ENCODE peak calls at places on chromosomes 12 and 14, in nine cellular contexts. R is hippocampal formation, B is activated T-cell treated with anti-CD3 and anti-CD28 coated beads for 24 hours, C is GM23248, H is adipocyte, W is RPMI7951, D is endothelial cell, N is ELR, Y is germinal center. K is an unnamed sample.

GRCh38 chr12:93451423-93452158 is 9.8 kb upstream of the UBE2N start:
- DNase-seq in C (no peak), D (no peak), B (no peak), H (no peak), N (no peak), W (no peak), R (no peak), Y (no peak), K (no peak)

GRCh38 chr12:104438134-104438533 is 18.6 kb upstream of the CHST11 start:
- DNase-seq in C (no peak), W (no peak), R (no peak), H (no peak), N (no peak), Y (no peak), D (no peak), B (no peak), K (no peak)

GRCh38 chr12:45503887-45504286 is 225.6 kb upstream of the ARID2 start:
- DNase-seq in W (peak; percentile 6), Y (no peak), H (no peak), N (peak; percentile 10), R (no peak), C (peak; percentile 19), D (no peak), B (no peak), K (no peak)

GRCh38 chr12:129911437-129912049 is 7.7 kb upstream of the TMEM132D start:
- DNase-seq in C (peak; percentile 51), D (no peak), N (peak; percentile 3), W (peak; percentile 50), B (peak; percentile 7), R (peak; percentile 77), H (peak; percentile 83), Y (peak; percentile 29), K (peak; percentile 61)

GRCh38 chr14:72714871-72715214 is 179.1 kb downstream of the DPF3 start:
- DNase-seq in N (no peak), C (no peak), Y (no peak), B (no peak), R (no peak), D (no peak), H (no peak), W (no peak), K (no peak)

GRCh38 chr12:15001733-15002471 is 29.1 kb downstream of the PDE6H start:
- DNase-seq in C (peak; percentile 38), Y (no peak), H (peak; percentile 9), W (peak; percentile 8), N (no peak), R (peak; percentile 18), B (no peak), D (peak; percentile 13), K (peak; percentile 67)

GRCh38 chr12:113649256-113649830 is 177.7 kb upstream of the LHX5 start:
- DNase-seq in H (no peak), B (no peak), Y (no peak), N (no peak), D (no peak), R (no peak), C (no peak), W (no peak), K (no peak)

GRCh38 chr14:92475451-92476187 is 38.0 kb upstream of the RIN3 start:
- DNase-seq in Y (no peak), B (no peak), H (peak; percentile 89), C (peak; percentile 43), D (no peak), N (no peak), R (no peak), W (peak; percentile 48), K (no peak)

GRCh38 chr14:32939254-32940065 is 781 bp downstream of the NPAS3 start:
- DNase-seq in Y (no peak), C (peak; percentile 86), D (peak; percentile 81), N (peak; percentile 48), B (no peak), W (peak; percentile 78), H (peak; percentile 87), R (peak; percentile 68), K (peak; percentile 87)

GRCh38 chr14:23984891-23985607 is 3.7 kb upstream of the DHRS4L2 start:
- DNase-seq in W (peak; percentile 82), Y (no peak), H (peak; percentile 89), N (peak; percentile 42), B (no peak), R (no peak), C (peak; percentile 93), D (no peak), K (no peak)

GRCh38 chr14:54659365-54659764 is 92.4 kb downstream of the SAMD4A start:
- DNase-seq in C (no peak), W (no peak), N (no peak), H (no peak), B (no peak), Y (no peak), R (no peak), D (no peak), K (no peak)

GRCh38 chr12:51941011-51941561 is 10.4 kb upstream of the ACVR1B start:
- DNase-seq in H (peak; percentile 60), Y (no peak), B (no peak), R (no peak), D (no peak), W (no peak), N (no peak), C (peak; percentile 54), K (no peak)

GRCh38 chr14:79840068-79840467 is 371.2 kb downstream of the DIO2 start:
- DNase-seq in N (no peak), D (no peak), B (no peak), C (no peak), H (no peak), W (no peak), Y (no peak), R (no peak), K (no peak)

GRCh38 chr14:102929349-102930137 is 7.1 kb downstream of the AMN start:
- DNase-seq in R (no peak), W (no peak), N (no peak), D (no peak), H (no peak), C (peak; percentile 39), Y (no peak), B (no peak), K (no peak)

GRCh38 chr12:113559466-113559865 is 87.8 kb upstream of the LHX5 start:
- DNase-seq in B (no peak), R (no peak), H (no peak), C (no peak), W (no peak), N (no peak), Y (no peak), D (no peak), K (no peak)

GRCh38 chr12:41521872-41522379 is 333.8 kb downstream of the PDZRN4 start:
- DNase-seq in C (peak; percentile 82), D (no peak), B (no peak), N (peak; percentile 91), R (no peak), W (peak; percentile 71), H (peak; percentile 34), Y (peak; percentile 8), K (no peak)

GRCh38 chr12:120444676-120445075 is 1.5 kb downstream of the TRIAP1 start:
- DNase-seq in D (no peak), H (no peak), B (no peak), C (no peak), W (no peak), Y (no peak), N (no peak), R (no peak), K (no peak)

GRCh38 chr14:66105819-66106218 is 380.4 kb upstream of the CCDC196 start:
- DNase-seq in N (peak; percentile 51), C (peak; percentile 91), H (peak; percentile 48), B (no peak), Y (no peak), W (peak; percentile 1), R (no peak), D (no peak), K (no peak)

GRCh38 chr12:32240833-32241232 is 134.2 kb downstream of the BICD1 start:
- DNase-seq in C (peak; percentile 53), R (no peak), W (peak; percentile 74), N (peak; percentile 69), B (no peak), Y (no peak), D (no peak), H (no peak), K (no peak)

GRCh38 chr12:27274706-27275105 is 30.6 kb downstream of the STK38L start:
- DNase-seq in B (no peak), D (no peak), N (no peak), R (no peak), C (no peak), Y (no peak), W (no peak), H (no peak), K (no peak)

GRCh38 chr12:53355121-53355520 is 19.0 kb upstream of the SP7 start:
- DNase-seq in Y (no peak), R (no peak), H (no peak), C (no peak), N (no peak), D (no peak), W (no peak), B (no peak), K (no peak)

GRCh38 chr12:104136577-104136976 is 1.4 kb downstream of the NFYB start:
- DNase-seq in H (peak; percentile 54), B (no peak), Y (peak; percentile 30), W (no peak), N (peak; percentile 50), R (no peak), C (peak; percentile 46), D (no peak), K (no peak)

GRCh38 chr12:120835304-120835612 is 68.9 kb downstream of the SPPL3 start:
- DNase-seq in H (no peak), Y (no peak), C (no peak), N (no peak), R (no peak), D (no peak), W (no peak), B (no peak), K (no peak)

K was measured in mesendoderm.